ENCODE peak calls at places on chromosomes 13 and 19, in ten cellular contexts. S, X, F, D, J, U, B, K, N and L are unnamed samples.

GRCh38 chr19:21143846-21144245 is 2.0 kb downstream of the ZNF431 start:
- DNase-seq in J (no peak), U (peak; percentile 77), K (no peak), N (no peak), D (no peak), F (no peak), S (no peak), B (no peak), X (no peak), L (no peak)

GRCh38 chr19:55086730-55087541 is 11.3 kb downstream of the EPS8L1 start:
- DNase-seq in N (peak; percentile 43), S (no peak), D (no peak), K (no peak), B (no peak), F (peak; percentile 99), X (peak; percentile 71), U (peak; percentile 81), J (peak; percentile 64), L (peak; percentile 94)

GRCh38 chr13:71015516-71015915 is 851.5 kb downstream of the DACH1 start:
- DNase-seq in U (no peak), N (no peak), D (no peak), S (no peak), X (no peak), F (no peak), B (no peak), K (no peak), J (no peak), L (no peak)

GRCh38 chr13:95267662-95268369 is 33.4 kb downstream of the ABCC4 start:
- DNase-seq in F (peak; percentile 36), S (peak; percentile 39), J (no peak), N (no peak), X (no peak), D (no peak), B (no peak), U (peak; percentile 82), K (no peak), L (no peak)

GRCh38 chr13:32175943-32176342 is 139.2 kb downstream of the ZAR1L start:
- DNase-seq in S (no peak), X (no peak), U (no peak), K (no peak), N (no peak), J (no peak), D (no peak), F (no peak), B (no peak), L (no peak)

GRCh38 chr19:54421169-54421516 is 5.9 kb downstream of the TTYH1 start:
- DNase-seq in J (no peak), D (no peak), K (no peak), B (no peak), S (no peak), U (no peak), F (no peak), N (no peak), X (no peak), L (no peak)

GRCh38 chr13:39455534-39456175 is 147.3 kb downstream of the LHFPL6 start:
- DNase-seq in J (no peak), D (no peak), K (no peak), F (no peak), X (no peak), N (no peak), B (no peak), S (no peak), U (no peak), L (no peak)

GRCh38 chr19:15583346-15583745 is 31.7 kb upstream of the CYP4F8 start:
- DNase-seq in U (no peak), N (no peak), J (no peak), D (no peak), K (no peak), X (no peak), S (no peak), B (no peak), F (no peak), L (no peak)

GRCh38 chr13:71590654-71591148 is 276.3 kb downstream of the DACH1 start:
- DNase-seq in K (no peak), F (no peak), J (no peak), X (no peak), D (no peak), U (no peak), S (no peak), B (no peak), N (no peak), L (no peak)

GRCh38 chr13:96229356-96229755 is 139.4 kb downstream of the HS6ST3 start:
- DNase-seq in B (no peak), J (no peak), K (no peak), N (no peak), U (peak; percentile 7), F (no peak), S (no peak), X (no peak), D (no peak), L (peak; percentile 37)

GRCh38 chr19:49347191-49347590 is 12.0 kb downstream of the CD37 start:
- DNase-seq in U (no peak), F (no peak), B (no peak), D (no peak), N (no peak), S (no peak), X (no peak), K (no peak), J (no peak), L (no peak)

GRCh38 chr13:42219051-42219450 is 52.9 kb upstream of the AKAP11 start:
- DNase-seq in J (no peak), B (no peak), D (no peak), U (no peak), X (no peak), F (no peak), K (no peak), S (no peak), N (no peak), L (no peak)

GRCh38 chr13:56720841-56721240 is 419.9 kb upstream of the PRR20A start:
- DNase-seq in D (no peak), N (no peak), B (no peak), J (no peak), X (no peak), U (peak; percentile 90), S (no peak), F (no peak), K (no peak), L (no peak)

GRCh38 chr13:111879719-111880118 is 187.2 kb upstream of the SOX1 start:
- DNase-seq in U (no peak), F (no peak), X (no peak), D (no peak), N (no peak), J (no peak), K (no peak), S (no peak), B (no peak), L (no peak)

GRCh38 chr13:28761586-28761985 is 42.8 kb upstream of the SLC46A3 start:
- DNase-seq in S (no peak), K (no peak), B (no peak), D (no peak), U (peak; percentile 65), N (no peak), X (no peak), J (no peak), F (no peak), L (no peak)